ENCODE peak calls at places on chromosomes 4 and X, in nine cellular contexts. L, B, U, O, Q, F, T, K and W are unnamed samples.

GRCh38 chr4:115090483-115091075 is 22.8 kb downstream of the NDST4 start:
- DNase-seq in Q (no peak), B (no peak), F (no peak), K (no peak), T (peak; percentile 25), U (no peak), L (peak; percentile 58), O (peak; percentile 52), W (peak; percentile 18)

GRCh38 chr4:147581601-147582350 is 35.4 kb upstream of the TMEM184C start:
- DNase-seq in B (no peak), K (no peak), U (no peak), T (peak; percentile 89), Q (no peak), L (peak; percentile 44), F (no peak), O (peak; percentile 32), W (no peak)

GRCh38 chrX:110142096-110142495 is 139.2 kb downstream of the TMEM164 start:
- DNase-seq in B (no peak), O (peak; percentile 40), F (no peak), K (no peak), T (no peak), L (no peak), U (no peak), Q (no peak), W (peak; percentile 86)

GRCh38 chr4:53987761-53988171 is 76.6 kb downstream of the CHIC2 start:
- DNase-seq in Q (no peak), L (peak; percentile 70), T (peak; percentile 47), F (no peak), O (peak; percentile 89), K (no peak), B (peak; percentile 58), U (no peak), W (peak; percentile 75)

GRCh38 chr4:176277162-176277904 is 8.3 kb upstream of the ASB5 start:
- DNase-seq in L (peak; percentile 63), Q (peak; percentile 44), K (no peak), F (no peak), U (peak; percentile 86), O (peak; percentile 91), T (peak; percentile 81), B (peak; percentile 57), W (peak; percentile 39)

GRCh38 chrX:120309873-120310730 is 1.2 kb downstream of the TMEM255A start:
- DNase-seq in U (no peak), Q (no peak), O (peak; percentile 20), K (no peak), B (peak; percentile 51), F (no peak), T (no peak), L (peak; percentile 38), W (peak; percentile 33)

GRCh38 chrX:150504399-150505186 is 63.8 kb upstream of the MTM1 start:
- DNase-seq in F (no peak), B (no peak), Q (no peak), O (peak; percentile 51), U (no peak), K (no peak), T (no peak), L (peak; percentile 54), W (no peak)

GRCh38 chrX:140425712-140426395 is 79.0 kb downstream of the SOX3 start:
- DNase-seq in B (no peak), F (no peak), U (no peak), L (no peak), T (no peak), O (no peak), K (no peak), Q (no peak), W (no peak)

GRCh38 chrX:72088761-72089160 is 43.0 kb downstream of the RTL5 start:
- DNase-seq in T (no peak), L (no peak), B (no peak), F (no peak), U (no peak), Q (no peak), K (no peak), O (no peak), W (no peak)

GRCh38 chr4:18686338-18687039 is 664.9 kb upstream of the LCORL start:
- DNase-seq in U (no peak), L (peak; percentile 51), T (no peak), Q (no peak), K (no peak), F (no peak), B (no peak), O (no peak), W (no peak)

GRCh38 chr4:186622788-186623464 is 67.6 kb upstream of the MTNR1A start:
- DNase-seq in K (no peak), Q (no peak), L (no peak), B (no peak), T (peak; percentile 40), U (no peak), O (peak; percentile 92), F (no peak), W (no peak)

GRCh38 chr4:71006203-71006907 is 12.9 kb downstream of the DCK start:
- DNase-seq in B (no peak), K (no peak), T (no peak), L (no peak), F (no peak), O (no peak), Q (no peak), U (no peak), W (no peak)

GRCh38 chrX:124280294-124280902 is 52.1 kb upstream of the TEX13D start:
- DNase-seq in B (no peak), U (no peak), L (no peak), T (peak; percentile 20), F (no peak), Q (no peak), O (peak; percentile 21), K (no peak), W (no peak)

GRCh38 chr4:150828159-150828558 is 186.9 kb downstream of the LRBA start:
- DNase-seq in L (no peak), B (peak; percentile 77), O (no peak), T (no peak), K (no peak), F (peak; percentile 79), Q (no peak), U (no peak), W (no peak)

GRCh38 chrX:30659421-30659820 is 6.2 kb downstream of the GK start:
- DNase-seq in K (no peak), L (peak; percentile 83), O (peak; percentile 87), F (no peak), T (peak; percentile 95), U (no peak), Q (no peak), B (no peak), W (peak; percentile 81)

GRCh38 chr4:75672461-75673026 is 667 bp downstream of the G3BP2 start:
- DNase-seq in F (peak; percentile 77), B (peak; percentile 89), U (peak; percentile 83), Q (peak; percentile 68), K (peak; percentile 88), T (peak; percentile 53), O (peak; percentile 79), L (peak; percentile 48), W (peak; percentile 26)

GRCh38 chrX:120244735-120245498 is 5.7 kb upstream of the ZBTB33 start:
- DNase-seq in T (peak; percentile 87), F (peak; percentile 51), K (peak; percentile 81), B (peak; percentile 80), U (peak; percentile 91), L (peak; percentile 90), O (peak; percentile 81), Q (peak; percentile 68), W (peak; percentile 76)

GRCh38 chrX:8870411-8870810 is 69.2 kb upstream of the FAM9A start:
- DNase-seq in K (no peak), F (no peak), U (no peak), O (peak; percentile 54), L (no peak), B (no peak), T (peak; percentile 41), Q (no peak), W (no peak)

GRCh38 chr4:3444351-3445110 is 2.8 kb downstream of the HGFAC start:
- DNase-seq in B (no peak), L (no peak), O (no peak), T (no peak), U (no peak), F (no peak), K (no peak), Q (peak; percentile 14), W (no peak)

GRCh38 chr4:25487155-25487554 is 110.1 kb downstream of the ANAPC4 start:
- DNase-seq in F (no peak), B (no peak), T (no peak), L (no peak), O (no peak), Q (no peak), U (no peak), K (no peak), W (no peak)

DNA sequence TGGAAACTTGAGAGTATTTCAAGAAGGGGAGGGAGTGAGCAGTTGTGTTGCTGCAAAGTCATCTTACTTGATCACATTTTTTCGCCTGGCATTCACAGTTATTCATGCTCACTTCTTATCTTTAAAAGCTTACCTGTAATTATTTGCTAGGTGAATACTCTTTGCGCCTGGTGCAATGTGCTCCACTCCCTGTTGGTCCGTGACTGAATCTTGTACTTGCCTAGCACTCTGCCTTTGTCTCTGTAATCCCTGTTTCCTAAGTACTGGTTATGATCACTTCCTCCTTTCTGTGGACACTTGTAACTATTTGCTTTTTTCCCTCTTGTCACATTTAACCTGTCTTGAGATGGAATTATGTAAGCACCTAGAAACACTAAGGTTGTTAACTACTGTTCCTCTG is 5.8 kb downstream of the BMP2K start:
- DNase-seq in F (no peak), Q (no peak), K (no peak), U (no peak), T (no peak), O (no peak), B (no peak), L (no peak), W (no peak)
- H3K27ac ChIP-seq in F (no peak overlapping the region), Q (no peak overlapping the region), K (peak overlapping the region; percentile 14), U (no peak overlapping the region), T (no peak overlapping the region), O (no peak overlapping the region), B (no peak overlapping the region), L (no peak overlapping the region), W (no peak overlapping the region)

DNA sequence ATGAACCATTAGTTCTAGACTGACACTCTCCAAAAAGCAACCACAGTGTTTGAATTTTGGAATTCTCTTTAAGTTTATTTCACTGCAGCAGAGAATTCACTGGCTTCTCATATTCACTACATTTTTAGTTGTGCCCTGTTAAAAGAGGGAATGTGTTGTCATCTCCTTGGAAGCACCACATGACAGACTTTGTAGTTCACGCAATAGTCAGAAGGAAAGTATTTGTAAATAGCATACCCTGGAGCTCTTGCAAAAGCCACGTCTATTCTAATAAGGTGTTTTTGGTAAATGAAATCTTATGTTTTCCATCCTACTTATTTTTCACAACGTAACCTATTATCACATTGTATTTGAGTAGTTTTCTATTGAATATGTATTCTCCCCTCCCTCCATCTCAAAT is 25.8 kb downstream of the DOCK11 start:
- DNase-seq in U (no peak), Q (no peak), O (peak; percentile 82), B (no peak), T (peak; percentile 81), L (no peak), F (no peak), K (no peak), W (no peak)
- H3K4me1 ChIP-seq in U (peaks cover 38% of the 10 kb centered on the region), Q (no peaks in the 10 kb centered on the region), O (peaks cover 41% of the 10 kb centered on the region), B (no peaks in the 10 kb centered on the region), T (peaks cover 14% of the 10 kb centered on the region), L (peaks cover 12% of the 10 kb centered on the region), F (peaks cover 78% of the 10 kb centered on the region), K (peaks cover 4% of the 10 kb centered on the region), W (peaks cover 14% of the 10 kb centered on the region)

GRCh38 chrX:46165866-46166265 is 379.4 kb downstream of the ZNF674 start:
- DNase-seq in B (no peak), L (no peak), F (no peak), U (no peak), T (no peak), Q (no peak), O (no peak), K (no peak), W (no peak)
- H3K27ac ChIP-seq in B (no peak overlapping the region), L (no peak overlapping the region), F (no peak overlapping the region), U (no peak overlapping the region), T (no peak overlapping the region), Q (no peak overlapping the region), O (peak overlapping the region; percentile 45), K (no peak overlapping the region), W (no peak overlapping the region)

GRCh38 chr4:8601556-8601955 is 9.0 kb downstream of the CPZ start:
- DNase-seq in L (no peak), O (no peak), B (no peak), U (no peak), T (no peak), Q (no peak), F (no peak), K (no peak), W (no peak)
- H3K4me1 ChIP-seq in L (no peaks in the 10 kb centered on the region), O (no peaks in the 10 kb centered on the region), B (no peaks in the 10 kb centered on the region), U (peaks cover 11% of the 10 kb centered on the region), T (no peaks in the 10 kb centered on the region), Q (no peaks in the 10 kb centered on the region), F (no peaks in the 10 kb centered on the region), K (no peaks in the 10 kb centered on the region), W (no peaks in the 10 kb centered on the region)